ENCODE peak calls at places on chromosomes 3 and 15, in ten cellular contexts. Y, I, F, W, O, C, B, R, J and M are unnamed samples.

GRCh38 chr3:129040579-129041300 is 19.8 kb upstream of the GP9 start:
- DNase-seq in J (no peak), I (no peak), C (no peak), F (no peak), B (no peak), Y (no peak), O (no peak), R (no peak), W (no peak), M (no peak)

GRCh38 chr15:99511865-99512632 is 53.7 kb upstream of the MEF2A start:
- DNase-seq in I (no peak), B (no peak), O (no peak), J (peak), W (no peak), R (no peak), Y (no peak), C (no peak), F (no peak), M (no peak)

GRCh38 chr3:122921791-122922651 is 105.5 kb downstream of the SEMA5B start:
- DNase-seq in J (no peak), R (no peak), Y (peak), I (no peak), B (no peak), O (no peak), W (no peak), C (no peak), F (no peak), M (no peak)

GRCh38 chr3:168794427-168794826 is 698.7 kb upstream of the GOLIM4 start:
- DNase-seq in O (no peak), W (no peak), I (no peak), C (no peak), F (no peak), J (no peak), Y (no peak), B (no peak), R (no peak), M (no peak)

GRCh38 chr15:63219196-63219719 is 29.9 kb downstream of the RAB8B start:
- DNase-seq in B (no peak), O (no peak), F (no peak), I (no peak), C (no peak), J (no peak), Y (no peak), W (no peak), R (no peak), M (no peak)

GRCh38 chr3:81923038-81923437 is 161.6 kb upstream of the GBE1 start:
- DNase-seq in F (no peak), I (no peak), Y (no peak), C (no peak), B (no peak), R (no peak), W (no peak), J (no peak), O (no peak), M (no peak)

GRCh38 chr15:77042245-77042644 is 28.7 kb downstream of the TSPAN3 start:
- DNase-seq in J (no peak), W (no peak), F (no peak), B (no peak), Y (no peak), R (no peak), O (no peak), I (no peak), C (no peak), M (no peak)

GRCh38 chr3:43436507-43437140 is 150.3 kb downstream of the SNRK start:
- DNase-seq in I (no peak), Y (no peak), C (no peak), F (no peak), W (no peak), B (no peak), J (no peak), O (no peak), R (no peak), M (no peak)

GRCh38 chr3:188683032-188683491 is 488.7 kb upstream of the TPRG1 start:
- DNase-seq in F (no peak), W (no peak), O (no peak), I (no peak), C (peak), Y (no peak), R (no peak), B (no peak), J (no peak), M (peak)

GRCh38 chr15:42735382-42736165 is 1.4 kb downstream of the CDAN1 start:
- DNase-seq in F (no peak), J (no peak), O (no peak), R (no peak), B (no peak), I (no peak), W (no peak), C (no peak), Y (no peak), M (no peak)

GRCh38 chr3:154615451-154615850 is 185.5 kb upstream of the GPR149 start:
- DNase-seq in I (no peak), C (no peak), F (no peak), J (no peak), R (no peak), Y (no peak), O (no peak), B (no peak), W (no peak), M (no peak)

GRCh38 chr3:135240426-135240825 is 445.4 kb downstream of the EPHB1 start:
- DNase-seq in W (no peak), R (no peak), J (no peak), F (no peak), O (no peak), I (no peak), B (no peak), C (no peak), Y (no peak), M (no peak)

GRCh38 chr3:13308406-13308805 is 111.7 kb downstream of the NUP210 start:
- DNase-seq in J (no peak), B (no peak), I (peak), R (no peak), O (no peak), W (no peak), F (peak), Y (peak), C (peak), M (peak)

GRCh38 chr3:172958565-172958964 is 182.5 kb downstream of the SPATA16 start:
- DNase-seq in J (no peak), R (no peak), B (no peak), O (no peak), Y (no peak), I (no peak), C (no peak), W (no peak), F (no peak), M (no peak)

GRCh38 chr3:170740726-170741591 is 129.0 kb downstream of the RPL22L1 start:
- DNase-seq in I (no peak), Y (peak), O (peak), J (peak), F (peak), B (no peak), W (no peak), C (peak), R (peak), M (peak)

GRCh38 chr15:96150277-96150676 is 180.2 kb upstream of the NR2F2 start:
- DNase-seq in C (no peak), B (no peak), F (no peak), R (no peak), I (no peak), O (no peak), Y (no peak), W (no peak), J (no peak), M (no peak)

GRCh38 chr3:143612541-143612940 is 235.7 kb downstream of the SLC9A9 start:
- DNase-seq in W (no peak), C (no peak), I (no peak), F (no peak), J (no peak), R (no peak), O (no peak), Y (no peak), B (no peak), M (no peak)

GRCh38 chr15:101642361-101642760 is 9.8 kb downstream of the TM2D3 start:
- DNase-seq in R (no peak), F (no peak), B (no peak), Y (peak), J (no peak), O (no peak), W (no peak), I (no peak), C (no peak), M (no peak)

GRCh38 chr3:143875566-143875965 is 27.3 kb upstream of the SLC9A9 start:
- DNase-seq in R (no peak), B (no peak), Y (no peak), J (no peak), F (no peak), C (no peak), O (no peak), I (no peak), W (no peak), M (no peak)

GRCh38 chr15:95499397-95499796 is 831.1 kb upstream of the NR2F2 start:
- DNase-seq in I (no peak), Y (no peak), J (no peak), W (no peak), O (no peak), C (no peak), F (no peak), R (no peak), B (no peak), M (no peak)

GRCh38 chr3:115658337-115659181 is 35.2 kb downstream of the GAP43 start:
- DNase-seq in B (peak), F (peak), J (peak), C (peak), Y (peak), R (peak), W (peak), O (peak), I (peak), M (peak)
- TF ChIP-seq POLR2A in B (no peak), F (peak), J (no peak), C (peak), Y (peak), R (peak), W (no peak), O (no peak), I (no peak), M (peak)

GRCh38 chr15:79896634-79897379 is at the start of gene MTHFS:
- DNase-seq in O (peak), I (peak), R (peak), F (peak), C (peak), J (peak), Y (peak), W (peak), B (peak), M (peak)
- TF ChIP-seq POLR2A in O (no peak), I (no peak), R (peak), F (peak), C (peak), J (no peak), Y (peak), W (no peak), B (no peak), M (peak)

GRCh38 chr15:74873036-74873755 is at the start of gene SCAMP2:
- DNase-seq in W (peak), O (peak), R (peak), Y (peak), F (peak), I (peak), C (peak), B (peak), J (peak), M (peak)
- TF ChIP-seq POLR2A in W (peak), O (peak), R (peak), Y (peak), F (peak), I (no peak), C (peak), B (no peak), J (no peak), M (peak)

GRCh38 chr3:56683122-56683817 is at the start of gene TASOR:
- DNase-seq in Y (peak), O (peak), C (peak), R (peak), I (peak), F (peak), B (peak), J (peak), W (peak), M (peak)
- TF ChIP-seq POLR2A in Y (peak), O (peak), C (no peak), R (peak), I (no peak), F (no peak), B (peak), J (no peak), W (peak), M (peak)

GRCh38 chr3:44761347-44762169 is at the start of the genes KIAA1143 and KIF15:
- DNase-seq in Y (peak), C (peak), F (peak), O (peak), R (peak), I (peak), W (peak), J (peak), B (peak), M (peak)
- TF ChIP-seq POLR2A in Y (peak), C (peak), F (peak), O (peak), R (peak), I (no peak), W (no peak), J (no peak), B (no peak), M (peak)

DNA sequence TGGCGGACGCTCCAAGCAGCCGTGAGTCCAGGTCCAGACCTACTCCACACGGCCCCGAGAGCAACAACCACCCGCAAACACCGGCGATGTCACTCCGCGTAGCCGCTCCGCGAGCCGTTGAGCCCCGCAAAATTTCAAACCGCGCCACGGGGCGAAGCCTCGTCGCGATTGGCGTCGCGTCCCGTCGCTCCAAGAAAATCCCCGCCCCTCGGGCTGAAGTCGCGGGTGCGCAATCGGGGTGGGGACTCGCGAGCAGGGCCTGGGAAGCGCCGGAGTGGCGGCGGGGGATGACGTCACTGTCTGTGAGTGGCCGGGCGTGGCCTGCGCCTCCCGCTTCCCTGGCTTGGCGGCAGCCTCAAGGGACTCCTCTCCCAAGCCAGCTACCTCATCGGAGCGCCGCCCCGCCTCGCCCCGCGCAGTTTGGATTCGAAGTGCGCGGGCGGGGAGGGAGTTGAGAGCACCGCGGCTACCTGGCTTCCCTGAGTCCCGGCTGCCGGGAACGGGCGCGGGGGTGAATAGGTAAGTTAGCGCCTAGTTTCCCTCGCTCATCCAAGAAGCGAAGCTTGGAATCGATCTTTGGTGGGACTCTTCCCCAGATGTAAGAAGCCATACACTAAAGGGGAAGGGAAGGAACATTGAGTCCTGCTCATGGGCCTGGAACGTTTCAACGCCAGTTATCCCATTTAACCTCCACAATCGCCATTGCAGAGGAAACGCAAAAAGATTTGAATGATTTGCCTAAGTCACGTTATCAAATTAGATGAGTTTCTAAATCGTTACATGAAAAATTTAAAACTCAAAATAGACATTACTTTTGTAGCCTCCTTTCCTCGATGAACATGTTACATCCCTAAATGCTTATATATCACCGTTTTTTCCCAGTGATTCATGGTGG is at the start of gene PRC1:
- DNase-seq in B (peak), I (peak), W (peak), C (peak), J (peak), F (peak), O (peak), Y (peak), R (peak), M (peak)
- TF ChIP-seq POLR2A in B (no peak), I (peak), W (no peak), C (peak), J (no peak), F (peak), O (peak), Y (peak), R (no peak), M (peak)

DNA sequence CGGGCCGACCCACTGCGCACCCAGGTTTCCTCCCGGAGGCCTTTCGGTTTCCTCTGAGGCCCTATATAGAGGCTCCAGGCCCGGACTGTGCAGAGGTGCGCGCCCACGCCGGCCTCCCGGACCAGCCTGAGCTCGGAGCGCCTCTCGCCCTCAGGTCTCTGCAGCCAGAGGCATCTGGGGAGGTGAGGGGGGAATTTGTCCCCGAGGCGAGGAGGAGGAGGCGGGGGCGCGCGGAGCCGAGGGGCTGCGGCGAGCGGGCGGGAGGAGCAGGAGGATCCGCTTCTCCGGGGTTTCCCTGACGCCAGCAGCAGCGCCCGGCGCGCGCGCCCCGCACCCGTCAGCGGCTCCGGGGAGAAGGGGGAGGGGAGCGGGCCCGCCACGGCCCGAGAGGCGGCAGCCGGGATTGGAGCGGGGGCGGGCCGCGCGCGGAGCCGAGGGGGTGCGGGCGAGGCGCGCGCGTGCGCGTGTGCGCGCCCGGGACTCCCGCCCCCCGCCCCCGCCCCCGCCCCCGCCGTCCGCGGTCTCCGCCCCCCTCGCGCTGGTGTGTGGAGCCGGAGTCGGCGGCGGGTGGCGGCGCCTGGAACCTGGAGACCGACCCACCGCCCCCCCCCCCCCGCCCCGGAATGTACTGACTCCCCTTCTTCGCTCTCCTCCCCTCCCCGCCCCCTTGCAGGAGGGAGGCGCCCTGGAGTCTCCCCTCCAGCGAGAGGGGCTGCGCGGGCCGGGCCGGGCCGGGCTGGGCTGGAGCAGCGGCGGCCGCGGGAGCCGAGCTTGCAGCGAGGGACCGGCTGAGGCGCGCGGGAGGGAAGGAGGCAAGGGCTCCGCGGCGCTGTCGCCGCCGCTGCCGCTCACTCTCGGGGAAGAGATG is at the start of gene NEO1:
- DNase-seq in O (peak), W (peak), C (peak), R (peak), I (peak), J (peak), F (peak), Y (peak), B (peak), M (peak)
- TF ChIP-seq POLR2A in O (no peak), W (no peak), C (no peak), R (peak), I (no peak), J (no peak), F (peak), Y (peak), B (no peak), M (peak)

GRCh38 chr3:50303038-50303815 is at the start of gene HYAL1:
- DNase-seq in Y (peak), C (no peak), I (peak), O (no peak), B (peak), F (peak), J (peak), R (no peak), W (no peak), M (no peak)
- TF ChIP-seq POLR2A in Y (no peak), C (no peak), I (no peak), O (no peak), B (peak), F (peak), J (no peak), R (no peak), W (no peak), M (no peak)